ENCODE peak calls at places on chromosome X, in eight cellular contexts. One of them, this sample, is unnamed. For H3K4me1, the result is how much of the 10 kb centered on the place peaks cover.

GRCh38 chrX:39874202-39874816 is 223.4 kb downstream of the BCOR start:
- DNase-seq in aorta: no peak
- DNase-seq in GM23338: no peak
- DNase-seq in H1: no peak
- DNase-seq in stomach: no peak
- DNase-seq in CD8-positive, alpha-beta T cell: peak
- DNase-seq in CD4-positive, CD25-positive, alpha-beta regulatory T cell: peak
- DNase-seq in esophagus squamous epithelium: no peak
- DNase-seq in this sample: no peak

GRCh38 chrX:1448793-1449580 is 3.7 kb downstream of the ASMTL start:
- DNase-seq in aorta: peak
- DNase-seq in GM23338: no peak
- DNase-seq in H1: no peak
- DNase-seq in stomach: no peak
- DNase-seq in CD8-positive, alpha-beta T cell: peak
- DNase-seq in CD4-positive, CD25-positive, alpha-beta regulatory T cell: no peak
- DNase-seq in esophagus squamous epithelium: no peak
- DNase-seq in this sample: no peak

GRCh38 chrX:35787867-35788266 is 10.3 kb upstream of the MAGEB16 start:
- DNase-seq in aorta: no peak
- DNase-seq in GM23338: peak
- DNase-seq in H1: no peak
- DNase-seq in stomach: no peak
- DNase-seq in CD8-positive, alpha-beta T cell: no peak
- DNase-seq in CD4-positive, CD25-positive, alpha-beta regulatory T cell: no peak
- DNase-seq in esophagus squamous epithelium: no peak
- DNase-seq in this sample: no peak

GRCh38 chrX:43741843-43742573 is 85.9 kb downstream of the MAOA start:
- DNase-seq in aorta: no peak
- DNase-seq in GM23338: no peak
- DNase-seq in H1: no peak
- DNase-seq in stomach: no peak
- DNase-seq in CD8-positive, alpha-beta T cell: no peak
- DNase-seq in CD4-positive, CD25-positive, alpha-beta regulatory T cell: no peak
- DNase-seq in esophagus squamous epithelium: no peak
- DNase-seq in this sample: peak

GRCh38 chrX:72735561-72735960 is 21.5 kb upstream of the PHKA1 start:
- DNase-seq in aorta: no peak
- DNase-seq in GM23338: no peak
- DNase-seq in H1: no peak
- DNase-seq in stomach: no peak
- DNase-seq in CD8-positive, alpha-beta T cell: no peak
- DNase-seq in CD4-positive, CD25-positive, alpha-beta regulatory T cell: no peak
- DNase-seq in esophagus squamous epithelium: no peak
- DNase-seq in this sample: no peak

GRCh38 chrX:154022716-154023115 is 3.0 kb upstream of the IRAK1 start:
- DNase-seq in aorta: no peak
- DNase-seq in GM23338: no peak
- DNase-seq in H1: no peak
- DNase-seq in stomach: no peak
- DNase-seq in CD8-positive, alpha-beta T cell: no peak
- DNase-seq in CD4-positive, CD25-positive, alpha-beta regulatory T cell: no peak
- DNase-seq in esophagus squamous epithelium: no peak
- DNase-seq in this sample: no peak

GRCh38 chrX:150934453-150934852 is 36.0 kb upstream of the CD99L2 start:
- DNase-seq in aorta: no peak
- DNase-seq in GM23338: peak
- DNase-seq in H1: no peak
- DNase-seq in stomach: no peak
- DNase-seq in CD8-positive, alpha-beta T cell: no peak
- DNase-seq in CD4-positive, CD25-positive, alpha-beta regulatory T cell: no peak
- DNase-seq in esophagus squamous epithelium: no peak
- DNase-seq in this sample: no peak

GRCh38 chrX:2495595-2495994 is 5.2 kb downstream of the DHRSX start:
- DNase-seq in aorta: no peak
- DNase-seq in GM23338: peak
- DNase-seq in H1: no peak
- DNase-seq in stomach: peak
- DNase-seq in CD8-positive, alpha-beta T cell: no peak
- DNase-seq in CD4-positive, CD25-positive, alpha-beta regulatory T cell: no peak
- DNase-seq in esophagus squamous epithelium: no peak
- DNase-seq in this sample: no peak

GRCh38 chrX:68989865-68990606 is 161.2 kb downstream of the EFNB1 start:
- DNase-seq in aorta: peak
- DNase-seq in GM23338: peak
- DNase-seq in H1: peak
- DNase-seq in stomach: peak
- DNase-seq in CD8-positive, alpha-beta T cell: no peak
- DNase-seq in CD4-positive, CD25-positive, alpha-beta regulatory T cell: no peak
- DNase-seq in esophagus squamous epithelium: no peak
- DNase-seq in this sample: no peak

GRCh38 chrX:82141942-82142341 is 940.0 kb downstream of the SH3BGRL start:
- DNase-seq in aorta: no peak
- DNase-seq in GM23338: no peak
- DNase-seq in H1: no peak
- DNase-seq in stomach: no peak
- DNase-seq in CD8-positive, alpha-beta T cell: peak
- DNase-seq in CD4-positive, CD25-positive, alpha-beta regulatory T cell: peak
- DNase-seq in esophagus squamous epithelium: no peak
- DNase-seq in this sample: no peak

GRCh38 chrX:104370089-104370488 is 115.4 kb upstream of the ESX1 start:
- DNase-seq in aorta: no peak
- DNase-seq in GM23338: peak
- DNase-seq in H1: no peak
- DNase-seq in stomach: no peak
- DNase-seq in CD8-positive, alpha-beta T cell: no peak
- DNase-seq in CD4-positive, CD25-positive, alpha-beta regulatory T cell: no peak
- DNase-seq in esophagus squamous epithelium: no peak
- DNase-seq in this sample: peak

GRCh38 chrX:48802089-48802812 is 384 bp downstream of the HDAC6 start:
- DNase-seq in aorta: peak
- DNase-seq in GM23338: peak
- DNase-seq in H1: peak
- DNase-seq in stomach: peak
- DNase-seq in CD8-positive, alpha-beta T cell: peak
- DNase-seq in CD4-positive, CD25-positive, alpha-beta regulatory T cell: peak
- DNase-seq in esophagus squamous epithelium: peak
- DNase-seq in this sample: peak

GRCh38 chrX:11667286-11667685 is 1.6 kb upstream of the ARHGAP6 start:
- DNase-seq in aorta: no peak
- DNase-seq in GM23338: no peak
- DNase-seq in H1: no peak
- DNase-seq in stomach: no peak
- DNase-seq in CD8-positive, alpha-beta T cell: no peak
- DNase-seq in CD4-positive, CD25-positive, alpha-beta regulatory T cell: no peak
- DNase-seq in esophagus squamous epithelium: no peak
- DNase-seq in this sample: no peak

GRCh38 chrX:12919051-12919450 is 12.6 kb downstream of the TLR8 start:
- DNase-seq in aorta: no peak
- DNase-seq in GM23338: no peak
- DNase-seq in H1: no peak
- DNase-seq in stomach: no peak
- DNase-seq in CD8-positive, alpha-beta T cell: no peak
- DNase-seq in CD4-positive, CD25-positive, alpha-beta regulatory T cell: no peak
- DNase-seq in esophagus squamous epithelium: no peak
- DNase-seq in this sample: no peak

GRCh38 chrX:45619290-45619689 is 418.6 kb upstream of the DIPK2B start:
- DNase-seq in aorta: no peak
- DNase-seq in GM23338: no peak
- DNase-seq in H1: no peak
- DNase-seq in stomach: no peak
- DNase-seq in CD8-positive, alpha-beta T cell: no peak
- DNase-seq in CD4-positive, CD25-positive, alpha-beta regulatory T cell: no peak
- DNase-seq in esophagus squamous epithelium: no peak
- DNase-seq in this sample: no peak

GRCh38 chrX:42094208-42094607 is 170.9 kb upstream of the CASK start:
- DNase-seq in aorta: no peak
- DNase-seq in GM23338: no peak
- DNase-seq in H1: no peak
- DNase-seq in stomach: no peak
- DNase-seq in CD8-positive, alpha-beta T cell: no peak
- DNase-seq in CD4-positive, CD25-positive, alpha-beta regulatory T cell: peak
- DNase-seq in esophagus squamous epithelium: no peak
- DNase-seq in this sample: no peak

GRCh38 chrX:7147431-7147977 is at the start of gene STS:
- DNase-seq in aorta: peak
- DNase-seq in GM23338: peak
- DNase-seq in H1: peak
- DNase-seq in stomach: peak
- DNase-seq in CD8-positive, alpha-beta T cell: peak
- DNase-seq in CD4-positive, CD25-positive, alpha-beta regulatory T cell: peak
- DNase-seq in esophagus squamous epithelium: peak
- DNase-seq in this sample: no peak

GRCh38 chrX:19842542-19842941 is 44.9 kb downstream of the SH3KBP1 start:
- DNase-seq in aorta: no peak
- DNase-seq in GM23338: no peak
- DNase-seq in H1: no peak
- DNase-seq in stomach: no peak
- DNase-seq in CD8-positive, alpha-beta T cell: no peak
- DNase-seq in CD4-positive, CD25-positive, alpha-beta regulatory T cell: no peak
- DNase-seq in esophagus squamous epithelium: no peak
- DNase-seq in this sample: no peak
- H3K4me1 ChIP-seq in aorta: under half
- H3K4me1 ChIP-seq in GM23338: under half
- H3K4me1 ChIP-seq in H1: under half
- H3K4me1 ChIP-seq in stomach: under half
- H3K4me1 ChIP-seq in CD8-positive, alpha-beta T cell: under half
- H3K4me1 ChIP-seq in CD4-positive, CD25-positive, alpha-beta regulatory T cell: under half
- H3K4me1 ChIP-seq in esophagus squamous epithelium: under half
- H3K4me1 ChIP-seq in this sample: under half

DNA sequence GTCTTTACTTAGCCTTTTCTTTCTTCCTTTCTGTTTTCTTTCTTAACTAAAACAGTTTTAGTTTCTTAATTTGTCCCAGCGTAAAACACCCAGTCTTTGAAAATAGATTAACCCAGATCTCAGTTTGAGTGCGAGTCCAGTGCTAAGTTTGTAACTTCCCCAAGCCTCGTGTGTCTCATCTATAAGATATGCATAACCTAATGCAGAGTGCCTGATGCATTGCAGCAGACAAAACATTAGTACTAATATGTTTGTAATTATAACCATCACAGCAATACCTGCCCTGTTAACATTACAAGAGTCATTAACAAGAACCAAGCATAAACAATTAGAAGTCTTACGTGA is 528 bp upstream of the GEMIN8 start:
- DNase-seq in aorta: no peak
- DNase-seq in GM23338: no peak
- DNase-seq in H1: no peak
- DNase-seq in stomach: no peak
- DNase-seq in CD8-positive, alpha-beta T cell: no peak
- DNase-seq in CD4-positive, CD25-positive, alpha-beta regulatory T cell: peak
- DNase-seq in esophagus squamous epithelium: no peak
- DNase-seq in this sample: no peak
- H3K4me1 ChIP-seq in aorta: under half
- H3K4me1 ChIP-seq in GM23338: under half
- H3K4me1 ChIP-seq in H1: under half
- H3K4me1 ChIP-seq in stomach: under half
- H3K4me1 ChIP-seq in CD8-positive, alpha-beta T cell: under half
- H3K4me1 ChIP-seq in CD4-positive, CD25-positive, alpha-beta regulatory T cell: under half
- H3K4me1 ChIP-seq in esophagus squamous epithelium: under half
- H3K4me1 ChIP-seq in this sample: under half

DNA sequence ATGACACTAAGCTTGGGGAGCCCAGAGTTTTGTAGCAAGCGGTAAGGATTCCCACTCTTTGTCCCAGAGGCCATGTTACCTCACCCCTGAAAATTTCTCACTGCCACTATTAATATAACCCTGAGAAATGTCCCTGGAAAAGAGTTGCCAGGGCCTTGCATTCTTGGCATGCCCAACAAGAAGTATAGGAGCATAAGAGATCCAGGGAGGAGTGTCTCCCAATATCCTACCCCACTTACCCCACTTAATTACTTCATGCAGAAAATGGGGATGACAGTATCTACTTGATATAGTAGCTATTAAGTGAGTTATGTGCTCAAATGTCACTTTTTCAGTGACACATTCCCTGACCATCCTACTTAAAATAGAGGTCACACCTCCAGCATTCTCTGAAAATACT is 120.5 kb upstream of the C1GALT1C1 start:
- DNase-seq in aorta: no peak
- DNase-seq in GM23338: no peak
- DNase-seq in H1: no peak
- DNase-seq in stomach: no peak
- DNase-seq in CD8-positive, alpha-beta T cell: no peak
- DNase-seq in CD4-positive, CD25-positive, alpha-beta regulatory T cell: no peak
- DNase-seq in esophagus squamous epithelium: no peak
- DNase-seq in this sample: no peak
- H3K4me1 ChIP-seq in aorta: under half
- H3K4me1 ChIP-seq in GM23338: under half
- H3K4me1 ChIP-seq in H1: under half
- H3K4me1 ChIP-seq in stomach: under half
- H3K4me1 ChIP-seq in CD8-positive, alpha-beta T cell: under half
- H3K4me1 ChIP-seq in CD4-positive, CD25-positive, alpha-beta regulatory T cell: under half
- H3K4me1 ChIP-seq in esophagus squamous epithelium: under half
- H3K4me1 ChIP-seq in this sample: under half

GRCh38 chrX:9980927-9981326 is 13.8 kb downstream of the CLDN34 start:
- DNase-seq in aorta: no peak
- DNase-seq in GM23338: no peak
- DNase-seq in H1: no peak
- DNase-seq in stomach: no peak
- DNase-seq in CD8-positive, alpha-beta T cell: no peak
- DNase-seq in CD4-positive, CD25-positive, alpha-beta regulatory T cell: no peak
- DNase-seq in esophagus squamous epithelium: no peak
- DNase-seq in this sample: no peak
- H3K4me1 ChIP-seq in aorta: under half
- H3K4me1 ChIP-seq in GM23338: under half
- H3K4me1 ChIP-seq in H1: under half
- H3K4me1 ChIP-seq in stomach: under half
- H3K4me1 ChIP-seq in CD8-positive, alpha-beta T cell: under half
- H3K4me1 ChIP-seq in CD4-positive, CD25-positive, alpha-beta regulatory T cell: under half
- H3K4me1 ChIP-seq in esophagus squamous epithelium: under half
- H3K4me1 ChIP-seq in this sample: under half

GRCh38 chrX:106894392-106894909 is 8.7 kb downstream of the RIPPLY1 start:
- DNase-seq in aorta: no peak
- DNase-seq in GM23338: peak
- DNase-seq in H1: peak
- DNase-seq in stomach: peak
- DNase-seq in CD8-positive, alpha-beta T cell: peak
- DNase-seq in CD4-positive, CD25-positive, alpha-beta regulatory T cell: peak
- DNase-seq in esophagus squamous epithelium: no peak
- DNase-seq in this sample: peak
- H3K4me1 ChIP-seq in aorta: under half
- H3K4me1 ChIP-seq in GM23338: under half
- H3K4me1 ChIP-seq in H1: under half
- H3K4me1 ChIP-seq in stomach: under half
- H3K4me1 ChIP-seq in CD8-positive, alpha-beta T cell: under half
- H3K4me1 ChIP-seq in CD4-positive, CD25-positive, alpha-beta regulatory T cell: under half
- H3K4me1 ChIP-seq in esophagus squamous epithelium: under half
- H3K4me1 ChIP-seq in this sample: under half

GRCh38 chrX:19879181-19879580 is 8.2 kb downstream of the SH3KBP1 start:
- DNase-seq in aorta: no peak
- DNase-seq in GM23338: peak
- DNase-seq in H1: no peak
- DNase-seq in stomach: no peak
- DNase-seq in CD8-positive, alpha-beta T cell: no peak
- DNase-seq in CD4-positive, CD25-positive, alpha-beta regulatory T cell: no peak
- DNase-seq in esophagus squamous epithelium: no peak
- DNase-seq in this sample: no peak
- H3K4me1 ChIP-seq in aorta: under half
- H3K4me1 ChIP-seq in GM23338: under half
- H3K4me1 ChIP-seq in H1: under half
- H3K4me1 ChIP-seq in stomach: under half
- H3K4me1 ChIP-seq in CD8-positive, alpha-beta T cell: under half
- H3K4me1 ChIP-seq in CD4-positive, CD25-positive, alpha-beta regulatory T cell: under half
- H3K4me1 ChIP-seq in esophagus squamous epithelium: under half
- H3K4me1 ChIP-seq in this sample: under half

This sample was measured in breast epithelium.